ENCODE peak calls at places on chromosomes 12 and 14, in nine cellular contexts. Z is M059J; B is GM10248; S is NCI-H2107; Y is activated CD4-positive, alpha-beta T cell treated with anti-CD3 and anti-CD28 coated beads for 48 hours; E is EL; X is H54; G is stimulated activated CD4-positive, alpha-beta T cell treated with anti-CD3 and anti-CD28 coated beads, Interleukin-12 subunit alpha, Interleukin-12 subunit beta, amount 100 ng/mL, for 4 hours; W is glutamatergic neuron. C is an unnamed sample.

GRCh38 chr12:9649532-9649940 is 20.0 kb upstream of the CLEC2D start:
- DNase-seq in Z (no peak), W (no peak), G (no peak), B (no peak), S (no peak), Y (peak), X (no peak), E (no peak), C (peak)

GRCh38 chr14:70011098-70011497 is 131.9 kb downstream of the SMOC1 start:
- DNase-seq in W (no peak), E (no peak), S (peak), G (no peak), Y (no peak), B (no peak), X (no peak), Z (no peak), C (no peak)

GRCh38 chr12:94922561-94922960 is 80.9 kb downstream of the NDUFA12 start:
- DNase-seq in Y (no peak), X (no peak), G (no peak), E (no peak), B (no peak), S (no peak), Z (no peak), W (no peak), C (no peak)

GRCh38 chr12:27999970-28000369 is 27.4 kb upstream of the PTHLH start:
- DNase-seq in X (no peak), E (peak), W (no peak), S (no peak), G (no peak), Z (peak), B (no peak), Y (no peak), C (no peak)

GRCh38 chr12:28611115-28611435 is 420.8 kb downstream of the CCDC91 start:
- DNase-seq in X (peak), Z (peak), Y (no peak), B (no peak), W (no peak), S (no peak), E (peak), G (no peak), C (no peak)

GRCh38 chr14:75044322-75044721 is 6.9 kb downstream of the MLH3 start:
- DNase-seq in S (no peak), E (peak), B (no peak), G (no peak), Z (peak), Y (no peak), W (no peak), X (peak), C (no peak)

GRCh38 chr14:37903561-37904191 is 304.0 kb upstream of the SSTR1 start:
- DNase-seq in G (no peak), E (peak), Z (peak), X (peak), Y (peak), W (peak), S (peak), B (peak), C (peak)

GRCh38 chr12:93373847-93374723 is 3.6 kb upstream of the NUDT4 start:
- DNase-seq in E (no peak), Z (no peak), G (no peak), X (no peak), S (no peak), Y (no peak), B (peak), W (no peak), C (no peak)

GRCh38 chr14:64841772-64842490 is 37.8 kb downstream of the SPTB start:
- DNase-seq in B (no peak), G (no peak), W (no peak), S (no peak), Z (peak), X (no peak), Y (no peak), E (no peak), C (no peak)

GRCh38 chr14:69154779-69155178 is 1.9 kb upstream of the DCAF5 start:
- DNase-seq in W (no peak), Y (no peak), X (no peak), G (no peak), Z (no peak), S (no peak), B (no peak), E (no peak), C (no peak)

GRCh38 chr12:32519047-32519446 is 119.7 kb downstream of the FGD4 start:
- DNase-seq in G (no peak), S (no peak), E (no peak), Y (no peak), Z (no peak), W (no peak), B (no peak), X (no peak), C (no peak)

GRCh38 chr12:674272-674781 is 11.1 kb upstream of the NINJ2 start:
- DNase-seq in Z (no peak), E (no peak), X (peak), S (no peak), G (peak), B (peak), W (no peak), Y (peak), C (no peak)

GRCh38 chr14:77760381-77761204 is at the start of gene SNW1:
- DNase-seq in B (peak), S (peak), E (peak), G (peak), Z (peak), W (peak), X (peak), Y (peak), C (peak)

GRCh38 chr12:126648074-126648473 is 1582.8 kb downstream of the AACS start:
- DNase-seq in S (no peak), X (no peak), W (no peak), E (no peak), Y (no peak), G (no peak), Z (no peak), B (no peak), C (no peak)

GRCh38 chr12:119440961-119441360 is 106.4 kb downstream of the CCDC60 start:
- DNase-seq in W (no peak), G (no peak), Z (no peak), X (no peak), E (no peak), Y (no peak), B (no peak), S (no peak), C (no peak)

GRCh38 chr14:76125506-76125905 is 26.2 kb upstream of the GPATCH2L start:
- DNase-seq in Y (no peak), B (no peak), Z (no peak), G (no peak), X (no peak), W (no peak), S (no peak), E (no peak), C (no peak)